ENCODE peak calls at places on chromosomes 4 and X, in four cellular contexts. One of them, this sample, is unnamed.

GRCh38 chr4:11904117-11904535 is 475.4 kb upstream of the HS3ST1 start:
- DNase-seq in G401: no peak
- DNase-seq in fibroblast of lung: peak; percentile 35
- DNase-seq in iris pigment epithelial cell: peak; percentile 3
- DNase-seq in this sample: no peak

GRCh38 chrX:65273152-65273551 is 261.4 kb downstream of the LAS1L start:
- DNase-seq in G401: no peak
- DNase-seq in fibroblast of lung: no peak
- DNase-seq in iris pigment epithelial cell: no peak
- DNase-seq in this sample: no peak

GRCh38 chr4:5477613-5478012 is 230.7 kb downstream of the EVC2 start:
- DNase-seq in G401: no peak
- DNase-seq in fibroblast of lung: no peak
- DNase-seq in iris pigment epithelial cell: no peak
- DNase-seq in this sample: no peak

GRCh38 chrX:13899607-13900006 is 82.7 kb upstream of the GPM6B start:
- DNase-seq in G401: peak; percentile 55
- DNase-seq in fibroblast of lung: peak; percentile 92
- DNase-seq in iris pigment epithelial cell: peak; percentile 91
- DNase-seq in this sample: peak; percentile 51

GRCh38 chr4:111492501-111492900 is 652.8 kb upstream of the FAM241A start:
- DNase-seq in G401: no peak
- DNase-seq in fibroblast of lung: no peak
- DNase-seq in iris pigment epithelial cell: no peak
- DNase-seq in this sample: no peak

GRCh38 chr4:6303943-6304342 is 34.3 kb downstream of the WFS1 start:
- DNase-seq in G401: no peak
- DNase-seq in fibroblast of lung: no peak
- DNase-seq in iris pigment epithelial cell: no peak
- DNase-seq in this sample: no peak

GRCh38 chr4:94743838-94744237 is 13.9 kb upstream of the BMPR1B start:
- DNase-seq in G401: no peak
- DNase-seq in fibroblast of lung: no peak
- DNase-seq in iris pigment epithelial cell: no peak
- DNase-seq in this sample: no peak

GRCh38 chr4:133910165-133910564 is 291.4 kb downstream of the PABPC4L start:
- DNase-seq in G401: no peak
- DNase-seq in fibroblast of lung: no peak
- DNase-seq in iris pigment epithelial cell: no peak
- DNase-seq in this sample: no peak

GRCh38 chr4:158670975-158671664 is 567 bp downstream of the C4orf46 start:
- DNase-seq in G401: peak; percentile 56
- DNase-seq in fibroblast of lung: peak; percentile 83
- DNase-seq in iris pigment epithelial cell: peak; percentile 82
- DNase-seq in this sample: peak; percentile 60

GRCh38 chrX:101785142-101785541 is 125.5 kb upstream of the ARMCX2 start:
- DNase-seq in G401: no peak
- DNase-seq in fibroblast of lung: no peak
- DNase-seq in iris pigment epithelial cell: peak; percentile 1
- DNase-seq in this sample: no peak

This sample was measured in cerebellar cortex.